ENCODE peak calls at places on chromosome 2, in six cellular contexts. W is upper lobe of left lung, N is activated T-cell treated with anti-CD3 and anti-CD28 coated beads for 4 hours, T is NCI-H460, G is mesendoderm, O is germinal center. L is an unnamed sample.

GRCh38 chr2:35114765-35115164 is 1240.8 kb upstream of the CRIM1 start:
- DNase-seq in O (no peak), G (peak), W (no peak), N (no peak), T (peak), L (no peak)

GRCh38 chr2:67502346-67503065 is 105.4 kb downstream of the ETAA1 start:
- DNase-seq in T (no peak), O (no peak), N (no peak), G (no peak), W (no peak), L (no peak)

GRCh38 chr2:192886636-192887035 is 691.9 kb upstream of the TMEFF2 start:
- DNase-seq in T (no peak), W (no peak), N (no peak), O (no peak), G (no peak), L (no peak)

GRCh38 chr2:15733867-15734765 is 142.4 kb downstream of the DDX1 start:
- DNase-seq in N (no peak), W (no peak), T (no peak), G (no peak), O (no peak), L (no peak)

GRCh38 chr2:4588606-4589005 is 885.2 kb downstream of the DCDC2C start:
- DNase-seq in O (no peak), W (no peak), T (peak), G (peak), N (no peak), L (no peak)

GRCh38 chr2:20050712-20051517 is 513 bp downstream of the LAPTM4A start:
- DNase-seq in O (peak), N (no peak), W (no peak), T (peak), G (peak), L (peak)

GRCh38 chr2:189217041-189217440 is 37.5 kb upstream of the COL5A2 start:
- DNase-seq in O (no peak), T (no peak), N (no peak), G (peak), W (no peak), L (no peak)

GRCh38 chr2:219446101-219446504 is 11.5 kb downstream of the SPEG start:
- DNase-seq in N (no peak), O (no peak), W (peak), T (no peak), G (peak), L (peak)

GRCh38 chr2:236164983-236165301 is 3.2 kb downstream of the GBX2 start:
- DNase-seq in T (no peak), O (no peak), W (no peak), G (no peak), N (no peak), L (no peak)

GRCh38 chr2:221485500-221485870 is 86.6 kb downstream of the EPHA4 start:
- DNase-seq in W (no peak), N (no peak), G (no peak), O (no peak), T (no peak), L (no peak)

GRCh38 chr2:239940861-239941570 is 84.1 kb downstream of the NDUFA10 start:
- DNase-seq in O (no peak), N (no peak), T (no peak), G (no peak), W (no peak), L (no peak)

GRCh38 chr2:19048593-19049264 is 309.7 kb downstream of the OSR1 start:
- DNase-seq in W (no peak), N (no peak), O (no peak), G (no peak), T (no peak), L (peak)

GRCh38 chr2:24253303-24253919 is 78.6 kb downstream of the FAM228A start:
- DNase-seq in G (peak), O (no peak), T (peak), N (no peak), W (no peak), L (no peak)

GRCh38 chr2:2161871-2162653 is 169.0 kb downstream of the MYT1L start:
- DNase-seq in T (no peak), N (no peak), W (no peak), O (no peak), G (no peak), L (no peak)

GRCh38 chr2:134372611-134373131 is 118.8 kb downstream of the MGAT5 start:
- DNase-seq in G (no peak), W (no peak), N (no peak), T (no peak), O (no peak), L (peak)

GRCh38 chr2:20985061-20985460 is 58.8 kb downstream of the APOB start:
- DNase-seq in N (no peak), G (peak), W (no peak), O (no peak), T (no peak), L (no peak)

GRCh38 chr2:197657562-197657961 is 17.8 kb downstream of the RFTN2 start:
- DNase-seq in N (no peak), T (no peak), O (no peak), W (no peak), G (peak), L (no peak)

GRCh38 chr2:9627310-9627709 is 3.5 kb downstream of the YWHAQ start:
- DNase-seq in W (no peak), G (no peak), N (no peak), O (no peak), T (no peak), L (no peak)

GRCh38 chr2:177772529-177772928 is 300.0 kb downstream of the PDE11A start:
- DNase-seq in T (no peak), G (peak), N (no peak), O (peak), W (no peak), L (no peak)

GRCh38 chr2:167758292-167758691 is 489.1 kb downstream of the STK39 start:
- DNase-seq in T (no peak), G (peak), O (no peak), W (no peak), N (no peak), L (no peak)

GRCh38 chr2:164761737-164762460 is 79.7 kb downstream of the COBLL1 start:
- DNase-seq in O (no peak), G (no peak), N (no peak), T (no peak), W (no peak), L (no peak)

GRCh38 chr2:230924470-230925341 is at the start of gene GPR55:
- DNase-seq in T (peak), G (peak), W (no peak), O (peak), N (peak), L (peak)

GRCh38 chr2:48108455-48108854 is 202.2 kb upstream of the FBXO11 start:
- DNase-seq in O (no peak), G (no peak), T (no peak), N (no peak), W (no peak), L (no peak)

GRCh38 chr2:14693874-14694273 is 61.4 kb downstream of the LRATD1 start:
- DNase-seq in N (no peak), T (no peak), W (no peak), O (no peak), G (no peak), L (no peak)

GRCh38 chr2:157838442-157839161 is 37.5 kb downstream of the ACVR1 start:
- DNase-seq in W (no peak), O (no peak), N (no peak), T (peak), G (peak), L (peak)

GRCh38 chr2:148645925-148646559 is 1.5 kb downstream of the EPC2 start:
- DNase-seq in W (no peak), G (peak), N (peak), O (peak), T (peak), L (no peak)

GRCh38 chr2:104853926-104854506 is at the start of gene POU3F3:
- DNase-seq in O (peak), N (no peak), W (peak), G (peak), T (no peak), L (peak)

GRCh38 chr2:234136461-234136860 is 86.0 kb downstream of the SPP2 start:
- DNase-seq in T (no peak), N (no peak), W (no peak), O (no peak), G (peak), L (no peak)

L was measured in right cardiac atrium.